ENCODE peak calls at places on chromosomes 13 and 19, in six cellular contexts. G is hepatocyte; L is cardiac fibroblast; U is CD8-positive, alpha-beta T cell; S is Panc1; B is neural progenitor cell. C is an unnamed sample.

GRCh38 chr19:38869160-38869835 is 8.8 kb downstream of the RINL start:
- DNase-seq in G (no peak), L (no peak), U (no peak), S (no peak), B (no peak), C (no peak)

GRCh38 chr13:79631260-79631659 is 150.3 kb downstream of the NDFIP2 start:
- DNase-seq in G (peak; percentile 59), L (peak; percentile 73), U (no peak), S (peak; percentile 51), B (no peak), C (no peak)

GRCh38 chr19:17337675-17338439 is 504 bp downstream of the GTPBP3 start:
- DNase-seq in G (no peak), L (peak; percentile 22), U (no peak), S (no peak), B (peak; percentile 63), C (peak; percentile 32)

GRCh38 chr13:102367836-102368235 is 34.0 kb downstream of the FGF14 start:
- DNase-seq in G (no peak), L (no peak), U (no peak), S (no peak), B (no peak), C (no peak)

GRCh38 chr19:13637664-13638063 is 126.7 kb upstream of the MRI1 start:
- DNase-seq in G (no peak), L (peak; percentile 60), U (no peak), S (no peak), B (no peak), C (no peak)

GRCh38 chr19:38221919-38222828 is 1.8 kb downstream of the DPF1 start:
- DNase-seq in G (no peak), L (no peak), U (no peak), S (no peak), B (no peak), C (no peak)

GRCh38 chr13:51152713-51153112 is 41.6 kb upstream of the C13orf42 start:
- DNase-seq in G (peak; percentile 17), L (peak; percentile 11), U (no peak), S (no peak), B (no peak), C (no peak)

GRCh38 chr19:38736036-38736412 is 8.2 kb downstream of the CAPN12 start:
- DNase-seq in G (peak; percentile 89), L (no peak), U (peak; percentile 32), S (no peak), B (peak; percentile 82), C (no peak)

GRCh38 chr19:30423481-30423880 is 51.3 kb downstream of the ZNF536 start:
- DNase-seq in G (no peak), L (no peak), U (no peak), S (no peak), B (no peak), C (no peak)

GRCh38 chr13:112716461-112716820 is 26.6 kb downstream of the ATP11A start:
- DNase-seq in G (no peak), L (no peak), U (no peak), S (no peak), B (no peak), C (no peak)

GRCh38 chr13:23753523-23753922 is 135.7 kb downstream of the MIPEP start:
- DNase-seq in G (peak; percentile 68), L (peak; percentile 75), U (no peak), S (no peak), B (no peak), C (no peak)

GRCh38 chr13:109206616-109207015 is 577.2 kb downstream of the MYO16 start:
- DNase-seq in G (no peak), L (no peak), U (no peak), S (no peak), B (no peak), C (no peak)

GRCh38 chr13:73254827-73255226 is 196.0 kb downstream of the KLF5 start:
- DNase-seq in G (no peak), L (no peak), U (no peak), S (no peak), B (no peak), C (no peak)

GRCh38 chr13:82436099-82436585 is 1446.1 kb downstream of the SLITRK1 start:
- DNase-seq in G (no peak), L (no peak), U (no peak), S (no peak), B (no peak), C (no peak)

GRCh38 chr13:109919715-109920375 is 133.5 kb upstream of the IRS2 start:
- DNase-seq in G (no peak), L (peak; percentile 42), U (no peak), S (no peak), B (no peak), C (no peak)

GRCh38 chr13:49664606-49665005 is 26.7 kb downstream of the EBPL start:
- DNase-seq in G (no peak), L (no peak), U (no peak), S (no peak), B (peak; percentile 87), C (no peak)

GRCh38 chr13:52669677-52670076 is 17.0 kb downstream of the SUGT1 start:
- DNase-seq in G (no peak), L (no peak), U (no peak), S (no peak), B (no peak), C (peak; percentile 8)

GRCh38 chr13:51921790-51922740 is 60.3 kb downstream of the CCDC70 start:
- DNase-seq in G (no peak), L (no peak), U (no peak), S (no peak), B (no peak), C (no peak)

GRCh38 chr19:54430306-54431254 is 15.3 kb downstream of the TTYH1 start:
- DNase-seq in G (peak; percentile 77), L (peak; percentile 30), U (no peak), S (no peak), B (peak; percentile 74), C (no peak)

GRCh38 chr13:94480672-94481145 is 1.2 kb upstream of the DCT start:
- DNase-seq in G (peak; percentile 10), L (peak; percentile 76), U (no peak), S (no peak), B (no peak), C (no peak)

GRCh38 chr19:10001899-10002298 is 8.4 kb downstream of the COL5A3 start:
- DNase-seq in G (peak; percentile 52), L (peak; percentile 59), U (no peak), S (no peak), B (peak; percentile 17), C (no peak)

GRCh38 chr19:16062789-16063188 is 13.5 kb upstream of the TPM4 start:
- DNase-seq in G (peak; percentile 58), L (peak; percentile 61), U (peak; percentile 53), S (no peak), B (peak; percentile 57), C (no peak)

GRCh38 chr13:88896466-88896865 is 1225.3 kb downstream of the SLITRK5 start:
- DNase-seq in G (no peak), L (no peak), U (no peak), S (no peak), B (no peak), C (no peak)

GRCh38 chr13:37475966-37476365 is 122.6 kb downstream of the POSTN start:
- DNase-seq in G (no peak), L (peak; percentile 51), U (no peak), S (no peak), B (no peak), C (no peak)